ENCODE peak calls at places on chromosome 20, in eight cellular contexts. S is skeletal muscle cell; R is AG08396; U is activated gamma-delta T cell treated with Interleukin-2 at 50 U/mL for 16 hours; D is ovary; K is left ventricle myocardium superior; F is stimulated activated CD8-positive, alpha-beta memory T cell treated with anti-CD3 and anti-CD28 coated beads, Interleukin-12 subunit alpha, Interleukin-12 subunit beta, amount 100 ng/mL, for 1 hour; T is CD8-positive, alpha-beta memory T cell. O is an unnamed sample.

GRCh38 chr20:19806806-19807691 is 49.0 kb downstream of the RIN2 start:
- DNase-seq in U (no peak), R (no peak), T (no peak), D (no peak), K (no peak), S (no peak), F (no peak), O (no peak)

GRCh38 chr20:24406761-24407550 is 62.5 kb upstream of the SYNDIG1 start:
- DNase-seq in U (no peak), R (no peak), K (no peak), S (no peak), T (no peak), F (no peak), D (no peak), O (no peak)

GRCh38 chr20:2405693-2406065 is 25.0 kb downstream of the TGM6 start:
- DNase-seq in S (no peak), D (no peak), F (no peak), R (no peak), U (no peak), K (no peak), T (no peak), O (no peak)

GRCh38 chr20:1061484-1062221 is 56.7 kb upstream of the PSMF1 start:
- DNase-seq in F (no peak), S (no peak), D (no peak), R (no peak), T (no peak), K (no peak), U (no peak), O (no peak)

GRCh38 chr20:5557123-5557522 is 193.1 kb upstream of the SHLD1 start:
- DNase-seq in U (peak; percentile 41), D (peak; percentile 36), T (peak; percentile 27), R (peak; percentile 28), S (no peak), K (peak; percentile 63), F (peak; percentile 15), O (peak; percentile 57)

GRCh38 chr20:707711-708110 is 32.1 kb upstream of the SCRT2 start:
- DNase-seq in U (no peak), S (no peak), T (no peak), K (no peak), R (no peak), D (no peak), F (no peak), O (no peak)

GRCh38 chr20:63736893-63737689 is 627 bp downstream of the LIME1 start:
- DNase-seq in K (peak; percentile 32), R (no peak), S (no peak), T (peak; percentile 73), U (peak; percentile 66), F (no peak), D (peak; percentile 24), O (peak; percentile 37)

GRCh38 chr20:51934301-51935002 is 132.1 kb upstream of the SALL4 start:
- DNase-seq in F (no peak), K (no peak), U (no peak), R (no peak), D (no peak), T (no peak), S (no peak), O (peak; percentile 36)

GRCh38 chr20:60691966-60692615 is 560.0 kb upstream of the CDH4 start:
- DNase-seq in T (no peak), D (no peak), S (no peak), K (no peak), U (no peak), R (no peak), F (no peak), O (no peak)

GRCh38 chr20:63531686-63532448 is 5.3 kb downstream of the PTK6 start:
- DNase-seq in U (no peak), S (no peak), D (no peak), T (no peak), K (peak; percentile 21), R (no peak), F (no peak), O (no peak)

GRCh38 chr20:31449511-31450128 is 9.2 kb downstream of the DEFB123 start:
- DNase-seq in U (no peak), D (no peak), K (no peak), F (no peak), S (no peak), T (no peak), R (no peak), O (no peak)

GRCh38 chr20:53061305-53061704 is 89.1 kb downstream of the TSHZ2 start:
- DNase-seq in U (no peak), K (no peak), S (no peak), F (no peak), T (no peak), D (no peak), R (no peak), O (no peak)

GRCh38 chr20:59575653-59576052 is 28.7 kb upstream of the PHACTR3 start:
- DNase-seq in T (no peak), K (no peak), R (no peak), S (no peak), F (no peak), D (no peak), U (no peak), O (no peak)

GRCh38 chr20:14361509-14362179 is 24.2 kb upstream of the FLRT3 start:
- DNase-seq in D (no peak), S (no peak), K (no peak), F (no peak), U (no peak), R (no peak), T (no peak), O (no peak)

GRCh38 chr20:10537850-10538480 is 102.9 kb downstream of the SLX4IP start:
- DNase-seq in F (no peak), R (no peak), D (no peak), K (no peak), S (no peak), U (no peak), T (no peak), O (no peak)

GRCh38 chr20:61218886-61219480 is 33.1 kb upstream of the CDH4 start:
- DNase-seq in T (no peak), S (peak; percentile 23), K (no peak), R (peak; percentile 36), U (no peak), D (no peak), F (no peak), O (no peak)

GRCh38 chr20:43969069-43969468 is 54.4 kb downstream of the TOX2 start:
- DNase-seq in T (no peak), S (no peak), U (no peak), D (no peak), K (no peak), R (no peak), F (no peak), O (no peak)

GRCh38 chr20:52259295-52259694 is 67.7 kb upstream of the ZFP64 start:
- DNase-seq in S (no peak), K (no peak), D (no peak), U (no peak), R (no peak), T (no peak), F (no peak), O (no peak)

GRCh38 chr20:45938727-45939438 is 4.4 kb downstream of the PCIF1 start:
- DNase-seq in K (peak; percentile 20), D (no peak), U (no peak), R (no peak), S (no peak), F (no peak), T (no peak), O (no peak)

GRCh38 chr20:45971425-45971674 is 653 bp downstream of the ZNF335 start:
- DNase-seq in U (no peak), S (no peak), D (no peak), T (no peak), F (no peak), K (no peak), R (no peak), O (no peak)

GRCh38 chr20:59667131-59667530 is 62.8 kb downstream of the PHACTR3 start:
- DNase-seq in U (no peak), K (no peak), R (no peak), T (no peak), F (no peak), S (no peak), D (no peak), O (no peak)

GRCh38 chr20:32110173-32110704 is 725 bp downstream of the TM9SF4 start:
- DNase-seq in U (no peak), T (no peak), R (no peak), S (no peak), F (no peak), D (no peak), K (no peak), O (peak; percentile 60)

GRCh38 chr20:35620818-35621559 is 5.4 kb downstream of the SPAG4 start:
- DNase-seq in K (no peak), D (no peak), U (no peak), T (no peak), R (no peak), F (no peak), S (no peak), O (no peak)

GRCh38 chr20:62900052-62900691 is 26.1 kb downstream of the DIDO1 start:
- DNase-seq in S (peak; percentile 40), T (peak; percentile 71), K (peak; percentile 82), D (peak; percentile 84), U (peak; percentile 74), F (peak; percentile 53), R (peak; percentile 92), O (peak; percentile 87)

GRCh38 chr20:48864738-48865318 is 37.0 kb upstream of the PREX1 start:
- DNase-seq in T (no peak), K (no peak), S (no peak), U (no peak), F (no peak), R (no peak), D (no peak), O (no peak)

GRCh38 chr20:58973866-58974265 is 7.2 kb upstream of the NELFCD start:
- DNase-seq in R (no peak), T (no peak), U (no peak), K (no peak), D (no peak), S (no peak), F (no peak), O (no peak)

GRCh38 chr20:19867940-19868371 is 109.9 kb downstream of the RIN2 start:
- DNase-seq in S (no peak), F (no peak), D (no peak), K (peak; percentile 51), R (no peak), U (no peak), T (no peak), O (no peak)

GRCh38 chr20:1810926-1811620 is 84.1 kb upstream of the SIRPA start:
- DNase-seq in F (no peak), K (no peak), R (no peak), S (no peak), T (no peak), D (no peak), U (no peak), O (no peak)